ENCODE peak calls at places on chromosomes 12 and 14, in seven cellular contexts. R, N, U, T, Y, J and Q are unnamed samples.

GRCh38 chr14:52355016-52355430 is 40.9 kb downstream of the PTGER2 start:
- DNase-seq in R (peak; percentile 98), N (peak; percentile 14), U (no peak), T (no peak), Y (no peak), J (peak; percentile 95), Q (no peak)

GRCh38 chr12:56898938-56899337 is 35.3 kb downstream of the SDR9C7 start:
- DNase-seq in R (no peak), N (no peak), U (no peak), T (no peak), Y (no peak), J (no peak), Q (no peak)

GRCh38 chr12:229441-230191 is 15.7 kb upstream of the SLC6A12 start:
- DNase-seq in R (no peak), N (peak; percentile 51), U (no peak), T (no peak), Y (no peak), J (no peak), Q (no peak)

GRCh38 chr14:81382517-81383225 is 17.5 kb downstream of the STON2 start:
- DNase-seq in R (peak; percentile 45), N (no peak), U (no peak), T (no peak), Y (no peak), J (no peak), Q (no peak)

GRCh38 chr14:22979748-22980392 is 2.5 kb downstream of the AJUBA start:
- DNase-seq in R (no peak), N (no peak), U (no peak), T (no peak), Y (no peak), J (no peak), Q (no peak)

GRCh38 chr14:32205984-32206383 is 2.9 kb upstream of the RNU6-8 start:
- DNase-seq in R (no peak), N (no peak), U (no peak), T (no peak), Y (no peak), J (no peak), Q (no peak)

GRCh38 chr12:111448266-111448830 is 42.6 kb downstream of the SH2B3 start:
- DNase-seq in R (no peak), N (no peak), U (no peak), T (no peak), Y (no peak), J (no peak), Q (no peak)

GRCh38 chr12:49825971-49826421 is 2.2 kb downstream of the NCKAP5L start:
- DNase-seq in R (no peak), N (no peak), U (no peak), T (no peak), Y (no peak), J (peak; percentile 53), Q (no peak)

GRCh38 chr14:61527325-61528100 is 167.8 kb upstream of the HIF1A start:
- DNase-seq in R (peak; percentile 93), N (no peak), U (peak; percentile 7), T (no peak), Y (no peak), J (peak; percentile 91), Q (no peak)

GRCh38 chr12:127516467-127516866 is 750.5 kb upstream of the TMEM132C start:
- DNase-seq in R (peak; percentile 63), N (no peak), U (no peak), T (no peak), Y (no peak), J (peak; percentile 10), Q (no peak)

GRCh38 chr14:101075801-101076413 is 172.4 kb upstream of the RTL1 start:
- DNase-seq in R (no peak), N (no peak), U (no peak), T (peak; percentile 19), Y (no peak), J (no peak), Q (peak; percentile 33)

GRCh38 chr14:76331328-76332011 is 44.5 kb upstream of the ESRRB start:
- DNase-seq in R (no peak), N (no peak), U (no peak), T (no peak), Y (no peak), J (no peak), Q (no peak)

GRCh38 chr12:56377310-56377988 is 14.8 kb upstream of the APOF start:
- DNase-seq in R (no peak), N (peak; percentile 16), U (peak; percentile 57), T (no peak), Y (no peak), J (peak; percentile 62), Q (no peak)

GRCh38 chr14:106694638-106695393 is 1168.4 kb downstream of the TMEM121 start:
- DNase-seq in R (no peak), N (no peak), U (no peak), T (no peak), Y (no peak), J (no peak), Q (no peak)

GRCh38 chr12:53069621-53070410 is 9.4 kb downstream of the SPRYD3 start:
- DNase-seq in R (no peak), N (no peak), U (no peak), T (no peak), Y (no peak), J (no peak), Q (no peak)

GRCh38 chr12:131033486-131033885 is 79.8 kb downstream of the ADGRD1 start:
- DNase-seq in R (no peak), N (no peak), U (no peak), T (no peak), Y (no peak), J (no peak), Q (no peak)

GRCh38 chr12:42119085-42119633 is 25.5 kb downstream of the GXYLT1 start:
- DNase-seq in R (peak; percentile 86), N (no peak), U (no peak), T (no peak), Y (no peak), J (peak; percentile 97), Q (no peak)

GRCh38 chr14:58414845-58415244 is 12.5 kb downstream of the TIMM9 start:
- DNase-seq in R (peak; percentile 1), N (no peak), U (no peak), T (no peak), Y (no peak), J (no peak), Q (no peak)

GRCh38 chr14:64149921-64150320 is 144.2 kb downstream of the ESR2 start:
- DNase-seq in R (no peak), N (no peak), U (no peak), T (no peak), Y (no peak), J (no peak), Q (no peak)
- TF ChIP-seq CTCF in R (no peak), N (no peak), U (no peak), T (no peak), Y (no peak), J (no peak), Q (no peak)

DNA sequence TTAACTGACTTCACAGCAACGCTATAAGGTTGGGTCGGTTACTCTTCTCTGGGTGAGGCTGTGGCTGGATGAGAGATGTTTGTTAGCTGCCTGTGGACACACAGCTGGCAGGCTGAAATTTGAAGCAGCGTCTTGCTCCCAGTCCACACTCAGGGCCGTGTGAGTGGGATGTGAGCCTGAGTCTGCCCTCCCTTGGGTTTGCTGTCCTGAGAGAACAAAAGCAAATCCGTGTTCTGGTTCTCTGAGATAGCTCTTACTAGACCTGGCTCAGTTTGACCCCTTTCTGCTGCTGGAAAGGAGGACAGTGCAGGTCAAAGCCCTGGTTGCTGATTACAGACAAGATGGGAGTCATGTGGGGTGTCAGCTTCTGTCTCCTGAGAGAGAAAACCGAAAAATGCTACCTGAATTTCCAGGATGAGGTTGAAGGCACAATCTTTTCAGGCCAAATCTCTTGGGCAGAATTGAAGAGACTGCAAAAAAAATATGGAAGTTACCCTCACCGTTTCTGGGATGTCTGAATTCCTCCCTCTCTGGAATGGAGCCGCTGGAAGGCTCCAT is 270.8 kb downstream of the ZFP36L1 start:
- DNase-seq in R (no peak), N (no peak), U (no peak), T (no peak), Y (no peak), J (no peak), Q (no peak)
- TF ChIP-seq CTCF in R (no peak), N (no peak), U (no peak), T (no peak), Y (no peak), J (no peak), Q (no peak)

GRCh38 chr12:68886636-68887572 is 46.1 kb downstream of the CPM start:
- DNase-seq in R (no peak), N (peak; percentile 11), U (no peak), T (no peak), Y (no peak), J (no peak), Q (no peak)

GRCh38 chr12:68885381-68885780 is 47.6 kb downstream of the CPM start:
- DNase-seq in R (no peak), N (no peak), U (no peak), T (no peak), Y (no peak), J (no peak), Q (no peak)

GRCh38 chr12:68882251-68882964 is 50.6 kb downstream of the CPM start:
- DNase-seq in R (no peak), N (no peak), U (no peak), T (no peak), Y (no peak), J (no peak), Q (no peak)

GRCh38 chr12:68883151-68883550 is 49.8 kb downstream of the CPM start:
- DNase-seq in R (no peak), N (no peak), U (no peak), T (no peak), Y (no peak), J (no peak), Q (no peak)

DNA sequence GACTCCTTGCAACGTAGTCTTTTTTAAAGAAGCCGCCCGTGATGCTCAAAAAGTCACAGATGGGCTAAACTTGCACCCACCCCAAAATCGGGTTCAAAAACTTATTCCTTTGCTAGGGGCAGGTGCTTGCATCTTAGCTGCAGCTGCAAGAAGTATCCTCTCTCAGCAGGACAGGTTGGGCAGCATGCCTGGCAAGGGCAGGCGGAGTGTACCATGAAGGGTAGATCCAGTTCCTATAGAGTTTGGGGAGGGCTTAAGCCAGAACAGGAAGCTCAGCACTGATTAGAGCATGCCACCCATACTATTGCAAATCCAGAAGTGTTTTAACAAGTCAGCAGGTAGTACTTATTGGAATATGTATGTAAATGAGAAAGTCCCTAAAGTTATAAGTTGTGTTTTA is 48.7 kb downstream of the CPM start:
- DNase-seq in R (no peak), N (no peak), U (no peak), T (no peak), Y (no peak), J (no peak), Q (no peak)
- TF ChIP-seq CTCF in R (no peak), N (no peak), U (no peak), T (no peak), Y (no peak), J (no peak), Q (no peak)

DNA sequence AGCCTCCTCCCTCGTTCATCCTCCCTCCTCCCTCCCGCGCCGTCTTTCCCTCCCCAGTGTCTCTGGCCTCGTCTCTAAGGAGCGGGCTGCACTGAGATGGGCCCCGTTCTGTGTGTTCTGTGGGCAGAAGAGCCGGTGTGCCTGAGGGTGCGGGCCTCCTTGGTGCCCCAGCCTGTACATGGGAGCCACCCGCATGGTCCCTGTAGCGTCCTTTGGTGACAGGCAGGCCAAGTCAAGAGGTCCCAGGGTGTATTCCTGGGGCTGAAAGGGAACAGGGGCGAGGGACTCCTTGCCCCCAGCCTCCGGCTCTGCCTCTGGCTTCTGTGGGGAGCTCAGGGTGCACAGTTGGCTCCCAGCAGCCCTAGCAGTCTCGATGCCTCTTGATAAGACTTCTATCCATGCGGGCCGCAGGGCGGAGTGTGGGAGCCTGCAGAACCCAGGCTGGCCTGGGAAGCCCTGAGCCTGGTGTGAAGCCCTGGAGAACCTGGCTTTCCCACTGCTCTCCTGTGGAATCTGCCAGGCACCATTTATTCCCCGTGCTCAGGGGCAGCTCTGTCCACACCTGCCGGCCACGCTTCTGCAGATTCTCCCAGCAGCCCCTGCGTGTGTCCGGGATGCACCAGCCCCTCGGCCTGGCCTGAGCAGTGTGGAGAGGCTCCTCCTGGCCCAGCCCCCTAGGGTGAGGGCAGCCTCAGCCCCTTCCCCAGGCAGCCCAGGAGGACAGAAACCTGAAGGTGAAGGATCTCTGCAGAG is 181.3 kb downstream of the KIF26A start:
- DNase-seq in R (no peak), N (no peak), U (no peak), T (no peak), Y (no peak), J (no peak), Q (no peak)
- TF ChIP-seq CTCF in R (no peak), N (no peak), U (no peak), T (no peak), Y (no peak), J (no peak), Q (no peak)